ENCODE peak calls at places on chromosomes 12 and 14, in seven cellular contexts. Y is psoas muscle; F is NCI-H1105 treated with DMSO at 0.1 percent for 48 hours; R is activated CD4-positive, alpha-beta T cell treated with anti-CD3 and anti-CD28 coated beads, Interleukin-2, amount 10 ng/mL, durations not matched to agents 7 days and 5 days; V is heart left ventricle; M is CD8-positive, alpha-beta memory T cell; I is GM10248. O is an unnamed sample.

GRCh38 chr12:27528788-27529187 is 4.8 kb downstream of the PPFIBP1 start:
- DNase-seq in M (no peak), R (no peak), V (no peak), F (no peak), I (no peak), Y (no peak), O (no peak)

GRCh38 chr12:37543966-37544668 is 772.5 kb upstream of the ALG10B start:
- DNase-seq in M (no peak), F (no peak), V (no peak), I (no peak), Y (no peak), R (no peak), O (no peak)

GRCh38 chr14:95685978-95686922 is at the start of gene TCL1B:
- DNase-seq in F (no peak), I (no peak), R (no peak), Y (no peak), M (no peak), V (no peak), O (no peak)

GRCh38 chr14:63478024-63478423 is 65.2 kb downstream of the PPP2R5E start:
- DNase-seq in M (no peak), F (no peak), Y (no peak), V (no peak), I (peak), R (peak), O (no peak)

GRCh38 chr12:7068240-7068993 is 7.9 kb downstream of the C1S start:
- DNase-seq in I (no peak), Y (peak), F (no peak), V (peak), R (no peak), M (no peak), O (no peak)

GRCh38 chr12:52020126-52020525 is 13.4 kb downstream of the TAMALIN start:
- DNase-seq in F (no peak), V (no peak), I (no peak), Y (no peak), M (no peak), R (no peak), O (no peak)

GRCh38 chr14:85037411-85037810 is 492.5 kb upstream of the FLRT2 start:
- DNase-seq in F (no peak), V (no peak), M (no peak), R (no peak), I (no peak), Y (no peak), O (no peak)

GRCh38 chr12:41189395-41190251 is 1.5 kb downstream of the PDZRN4 start:
- DNase-seq in I (peak), V (no peak), F (peak), Y (no peak), M (no peak), R (no peak), O (no peak)

GRCh38 chr12:93098077-93098476 is 169.0 kb upstream of the EEA1 start:
- DNase-seq in V (peak), F (peak), Y (peak), M (peak), R (peak), I (no peak), O (no peak)

GRCh38 chr12:57325395-57325794 is 74.4 kb upstream of the STAC3 start:
- DNase-seq in R (no peak), M (no peak), I (no peak), V (no peak), F (no peak), Y (no peak), O (no peak)

GRCh38 chr14:88933203-88933602 is 108.8 kb downstream of the TTC8 start:
- DNase-seq in V (no peak), R (no peak), F (peak), M (no peak), I (no peak), Y (no peak), O (no peak)

GRCh38 chr12:49489154-49489553 is 49.7 kb upstream of the KCNH3 start:
- DNase-seq in F (no peak), V (no peak), R (no peak), M (no peak), Y (no peak), I (no peak), O (no peak)

GRCh38 chr14:47044841-47045240 is 393.3 kb upstream of the RPL10L start:
- DNase-seq in I (no peak), Y (no peak), M (no peak), R (no peak), V (no peak), F (peak), O (no peak)

GRCh38 chr12:110649341-110649847 is 35.5 kb downstream of the TCTN1 start:
- DNase-seq in M (no peak), F (no peak), Y (no peak), R (no peak), V (no peak), I (no peak), O (no peak)

GRCh38 chr12:112988224-112988623 is 9.9 kb downstream of the OAS2 start:
- DNase-seq in V (no peak), F (no peak), M (no peak), Y (no peak), R (peak), I (no peak), O (no peak)